ENCODE peak calls at places on chromosomes 6 and 20, in eight cellular contexts. One of them, this sample, is unnamed.

GRCh38 chr6:2558098-2558770 is 192.5 kb downstream of the MYLK4 start:
- DNase-seq in astrocyte of the spinal cord: no peak
- DNase-seq in AG04449: no peak
- DNase-seq in RWPE2: no peak
- DNase-seq in thoracic aorta: no peak
- DNase-seq in mucosa of descending colon: peak
- DNase-seq in coronary artery: no peak
- DNase-seq in progenitor cell of endocrine pancreas: no peak
- DNase-seq in this sample: no peak

GRCh38 chr6:39086294-39086693 is 28.7 kb downstream of the SAYSD1 start:
- DNase-seq in AG04449: no peak
- DNase-seq in mucosa of descending colon: no peak
- DNase-seq in progenitor cell of endocrine pancreas: no peak
- DNase-seq in astrocyte of the spinal cord: no peak
- DNase-seq in coronary artery: no peak
- DNase-seq in thoracic aorta: no peak
- DNase-seq in RWPE2: no peak
- DNase-seq in this sample: no peak

GRCh38 chr6:53432318-53433161 is 83.8 kb upstream of the ELOVL5 start:
- DNase-seq in thoracic aorta: no peak
- DNase-seq in mucosa of descending colon: no peak
- DNase-seq in coronary artery: no peak
- DNase-seq in astrocyte of the spinal cord: peak
- DNase-seq in progenitor cell of endocrine pancreas: no peak
- DNase-seq in AG04449: no peak
- DNase-seq in RWPE2: no peak
- DNase-seq in this sample: peak

GRCh38 chr6:3265671-3266070 is 6.9 kb downstream of the PSMG4 start:
- DNase-seq in thoracic aorta: no peak
- DNase-seq in mucosa of descending colon: no peak
- DNase-seq in coronary artery: no peak
- DNase-seq in astrocyte of the spinal cord: no peak
- DNase-seq in RWPE2: no peak
- DNase-seq in progenitor cell of endocrine pancreas: no peak
- DNase-seq in AG04449: no peak
- DNase-seq in this sample: no peak

GRCh38 chr20:47354710-47355488 is 1.6 kb downstream of the ZMYND8 start:
- DNase-seq in AG04449: no peak
- DNase-seq in RWPE2: no peak
- DNase-seq in coronary artery: no peak
- DNase-seq in progenitor cell of endocrine pancreas: no peak
- DNase-seq in thoracic aorta: no peak
- DNase-seq in mucosa of descending colon: no peak
- DNase-seq in astrocyte of the spinal cord: peak
- DNase-seq in this sample: peak

GRCh38 chr6:47938411-47938810 is 156.6 kb downstream of the OPN5 start:
- DNase-seq in thoracic aorta: no peak
- DNase-seq in astrocyte of the spinal cord: no peak
- DNase-seq in AG04449: no peak
- DNase-seq in mucosa of descending colon: no peak
- DNase-seq in RWPE2: no peak
- DNase-seq in progenitor cell of endocrine pancreas: no peak
- DNase-seq in coronary artery: no peak
- DNase-seq in this sample: no peak

GRCh38 chr6:131519670-131520436 is 53.2 kb upstream of the ARG1 start:
- DNase-seq in AG04449: no peak
- DNase-seq in astrocyte of the spinal cord: peak
- DNase-seq in RWPE2: no peak
- DNase-seq in coronary artery: no peak
- DNase-seq in progenitor cell of endocrine pancreas: no peak
- DNase-seq in thoracic aorta: no peak
- DNase-seq in mucosa of descending colon: no peak
- DNase-seq in this sample: peak

GRCh38 chr6:138571174-138571573 is 71.9 kb upstream of the NHSL1 start:
- DNase-seq in mucosa of descending colon: no peak
- DNase-seq in AG04449: no peak
- DNase-seq in progenitor cell of endocrine pancreas: no peak
- DNase-seq in RWPE2: no peak
- DNase-seq in thoracic aorta: no peak
- DNase-seq in coronary artery: no peak
- DNase-seq in astrocyte of the spinal cord: peak
- DNase-seq in this sample: no peak

GRCh38 chr6:161740486-161740885 is 466.6 kb upstream of the AGPAT4 start:
- DNase-seq in AG04449: no peak
- DNase-seq in mucosa of descending colon: no peak
- DNase-seq in progenitor cell of endocrine pancreas: no peak
- DNase-seq in astrocyte of the spinal cord: no peak
- DNase-seq in thoracic aorta: no peak
- DNase-seq in RWPE2: no peak
- DNase-seq in coronary artery: no peak
- DNase-seq in this sample: no peak

GRCh38 chr20:47269309-47270165 is 87.0 kb downstream of the ZMYND8 start:
- DNase-seq in thoracic aorta: no peak
- DNase-seq in RWPE2: no peak
- DNase-seq in coronary artery: no peak
- DNase-seq in mucosa of descending colon: no peak
- DNase-seq in AG04449: no peak
- DNase-seq in progenitor cell of endocrine pancreas: no peak
- DNase-seq in astrocyte of the spinal cord: no peak
- DNase-seq in this sample: no peak

GRCh38 chr6:166989427-166990034 is 9.7 kb upstream of the CEP43 start:
- DNase-seq in progenitor cell of endocrine pancreas: no peak
- DNase-seq in coronary artery: no peak
- DNase-seq in AG04449: no peak
- DNase-seq in astrocyte of the spinal cord: peak
- DNase-seq in RWPE2: no peak
- DNase-seq in mucosa of descending colon: no peak
- DNase-seq in thoracic aorta: no peak
- DNase-seq in this sample: peak

GRCh38 chr20:64083380-64084208 is 604 bp downstream of the LKAAEAR1 start:
- DNase-seq in coronary artery: no peak
- DNase-seq in AG04449: no peak
- DNase-seq in astrocyte of the spinal cord: peak
- DNase-seq in thoracic aorta: no peak
- DNase-seq in mucosa of descending colon: peak
- DNase-seq in progenitor cell of endocrine pancreas: peak
- DNase-seq in RWPE2: no peak
- DNase-seq in this sample: peak

GRCh38 chr6:10588562-10589428 is 67.6 kb downstream of the GCNT2 start:
- DNase-seq in RWPE2: no peak
- DNase-seq in mucosa of descending colon: no peak
- DNase-seq in progenitor cell of endocrine pancreas: no peak
- DNase-seq in AG04449: no peak
- DNase-seq in coronary artery: peak
- DNase-seq in thoracic aorta: no peak
- DNase-seq in astrocyte of the spinal cord: no peak
- DNase-seq in this sample: no peak

DNA sequence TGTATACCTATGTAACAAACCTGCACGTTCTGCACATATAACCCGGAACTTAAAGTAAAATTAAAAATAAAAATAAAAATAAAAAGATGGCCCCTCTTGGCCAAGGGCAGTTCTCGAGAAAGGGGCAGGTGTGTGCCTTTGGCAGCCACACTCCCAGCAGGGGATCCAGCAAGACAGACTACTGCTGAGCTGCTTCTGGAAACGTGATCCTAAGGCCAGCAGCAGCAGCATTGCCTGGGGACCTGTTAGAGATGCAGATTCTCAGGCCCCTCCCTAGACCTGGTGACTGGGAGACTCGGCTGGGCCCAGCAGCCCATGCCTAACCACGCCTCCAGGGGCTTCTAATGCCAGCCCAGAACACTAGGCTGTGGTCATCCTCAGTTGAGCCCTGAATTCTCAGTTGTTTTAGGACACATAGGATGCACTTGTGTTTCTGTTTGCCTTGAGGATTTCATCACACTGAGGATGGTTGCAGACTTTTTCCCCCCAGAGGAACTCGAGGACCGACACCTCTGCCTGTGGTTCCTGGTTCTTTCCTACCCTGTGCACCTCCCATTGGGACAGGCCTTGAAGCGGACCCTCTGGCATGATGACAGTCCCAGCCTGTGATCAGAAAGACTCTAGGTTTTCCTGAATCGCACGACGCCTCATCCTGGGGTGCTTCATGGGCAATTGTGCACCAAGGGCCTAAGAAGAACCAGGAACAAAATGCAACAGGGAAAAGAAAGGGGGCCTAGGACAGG is 105.9 kb downstream of the TOX2 start:
- DNase-seq in thoracic aorta: no peak
- DNase-seq in coronary artery: peak
- DNase-seq in progenitor cell of endocrine pancreas: no peak
- DNase-seq in RWPE2: peak
- DNase-seq in mucosa of descending colon: no peak
- DNase-seq in astrocyte of the spinal cord: no peak
- DNase-seq in AG04449: no peak
- DNase-seq in this sample: no peak
- TF ChIP-seq CTCF in thoracic aorta: no peak
- TF ChIP-seq CTCF in coronary artery: no peak
- TF ChIP-seq CTCF in progenitor cell of endocrine pancreas: no peak
- TF ChIP-seq CTCF in RWPE2: no peak
- TF ChIP-seq CTCF in mucosa of descending colon: no peak
- TF ChIP-seq CTCF in astrocyte of the spinal cord: no peak
- TF ChIP-seq CTCF in AG04449: no peak
- TF ChIP-seq CTCF in this sample: no peak

DNA sequence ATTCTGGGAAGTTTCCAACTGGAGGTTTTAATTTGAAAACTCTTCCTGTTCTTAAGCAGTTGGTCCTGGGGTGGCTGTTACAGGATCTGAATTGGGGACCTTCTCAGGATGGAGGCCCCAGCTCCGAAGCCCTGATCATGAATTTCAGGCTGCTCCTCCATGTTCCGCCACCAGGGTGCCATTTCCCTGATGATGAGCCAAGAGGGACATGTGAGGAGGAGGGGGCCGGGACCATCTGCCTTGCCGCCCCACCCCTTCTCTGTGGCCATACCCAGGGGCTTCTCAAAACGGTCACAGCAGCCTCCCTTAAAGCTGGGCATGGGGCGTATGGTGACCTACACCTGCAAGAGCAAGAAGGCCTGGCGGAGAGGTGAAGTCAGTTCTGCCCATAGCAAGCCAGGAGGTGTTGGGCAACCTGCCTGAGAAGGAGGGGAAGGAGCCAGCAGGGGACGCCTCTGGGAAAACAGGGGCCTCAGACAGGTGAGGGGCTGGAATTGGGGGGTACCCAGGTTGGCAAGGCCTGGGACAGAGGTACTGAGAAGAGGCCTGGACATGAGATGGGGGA is 3.6 kb upstream of the BAK1 start:
- DNase-seq in astrocyte of the spinal cord: no peak
- DNase-seq in AG04449: no peak
- DNase-seq in progenitor cell of endocrine pancreas: no peak
- DNase-seq in mucosa of descending colon: no peak
- DNase-seq in coronary artery: no peak
- DNase-seq in thoracic aorta: no peak
- DNase-seq in RWPE2: no peak
- DNase-seq in this sample: peak
- TF ChIP-seq CTCF in astrocyte of the spinal cord: peak
- TF ChIP-seq CTCF in AG04449: peak
- TF ChIP-seq CTCF in progenitor cell of endocrine pancreas: peak
- TF ChIP-seq CTCF in mucosa of descending colon: no peak
- TF ChIP-seq CTCF in coronary artery: no peak
- TF ChIP-seq CTCF in thoracic aorta: no peak
- TF ChIP-seq CTCF in RWPE2: no peak
- TF ChIP-seq CTCF in this sample: peak

GRCh38 chr6:43800746-43801488 is 30.9 kb downstream of the VEGFA start:
- DNase-seq in progenitor cell of endocrine pancreas: no peak
- DNase-seq in RWPE2: no peak
- DNase-seq in coronary artery: no peak
- DNase-seq in mucosa of descending colon: no peak
- DNase-seq in AG04449: no peak
- DNase-seq in thoracic aorta: no peak
- DNase-seq in astrocyte of the spinal cord: no peak
- DNase-seq in this sample: no peak
- TF ChIP-seq CTCF in progenitor cell of endocrine pancreas: peak
- TF ChIP-seq CTCF in RWPE2: no peak
- TF ChIP-seq CTCF in coronary artery: no peak
- TF ChIP-seq CTCF in mucosa of descending colon: no peak
- TF ChIP-seq CTCF in AG04449: no peak
- TF ChIP-seq CTCF in thoracic aorta: no peak
- TF ChIP-seq CTCF in astrocyte of the spinal cord: no peak
- TF ChIP-seq CTCF in this sample: no peak

DNA sequence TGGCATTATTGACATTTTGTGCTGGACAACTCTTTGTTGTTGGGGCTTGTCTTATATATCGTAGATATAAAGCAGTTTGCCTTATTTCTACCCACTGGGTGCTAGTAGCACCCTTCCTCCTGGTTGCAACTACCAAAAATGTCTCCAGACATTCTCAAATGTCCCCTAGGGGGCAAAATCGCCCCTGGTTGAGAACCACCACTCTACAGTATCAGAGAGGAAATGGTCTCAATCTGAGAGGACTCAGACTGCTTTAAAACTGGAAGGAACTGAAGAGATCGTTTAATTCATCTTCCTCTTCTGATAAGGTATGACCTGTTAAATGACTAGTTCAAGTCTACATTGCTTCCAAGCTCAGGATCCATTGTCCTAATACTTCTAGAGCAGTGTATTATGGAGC is 14.9 kb downstream of the SH3BGRL2 start:
- DNase-seq in progenitor cell of endocrine pancreas: no peak
- DNase-seq in astrocyte of the spinal cord: no peak
- DNase-seq in AG04449: no peak
- DNase-seq in RWPE2: no peak
- DNase-seq in thoracic aorta: no peak
- DNase-seq in mucosa of descending colon: no peak
- DNase-seq in coronary artery: no peak
- DNase-seq in this sample: no peak
- TF ChIP-seq CTCF in progenitor cell of endocrine pancreas: peak
- TF ChIP-seq CTCF in astrocyte of the spinal cord: no peak
- TF ChIP-seq CTCF in AG04449: no peak
- TF ChIP-seq CTCF in RWPE2: peak
- TF ChIP-seq CTCF in thoracic aorta: no peak
- TF ChIP-seq CTCF in mucosa of descending colon: no peak
- TF ChIP-seq CTCF in coronary artery: no peak
- TF ChIP-seq CTCF in this sample: no peak